ENCODE peak calls at places on chromosomes 1 and 21, in four cellular contexts. V, U, K and B are unnamed samples.
A peak's percentile ranks its signal among the peaks of the same experiment; 100 is the strongest.

GRCh38 chr1:155513300-155513926 is 49.2 kb downstream of the ASH1L start:
- DNase-seq in V (no peak), U (no peak), K (no peak), B (no peak)

GRCh38 chr1:42931911-42932422 is 26.7 kb downstream of the SLC2A1 start:
- DNase-seq in V (peak; percentile 63), U (no peak), K (peak; percentile 88), B (no peak)

GRCh38 chr1:30525980-30526651 is 197.3 kb downstream of the MATN1 start:
- DNase-seq in V (no peak), U (peak; percentile 79), K (no peak), B (peak; percentile 33)

GRCh38 chr21:33549848-33550771 is 7.3 kb downstream of the SON start:
- DNase-seq in V (no peak), U (no peak), K (no peak), B (no peak)

GRCh38 chr1:44031051-44031899 is at the start of gene SLC6A9:
- DNase-seq in V (peak; percentile 73), U (no peak), K (no peak), B (peak; percentile 47)

GRCh38 chr1:9084883-9085282 is 15.4 kb upstream of the SLC2A5 start:
- DNase-seq in V (no peak), U (no peak), K (no peak), B (no peak)

GRCh38 chr1:181033128-181033798 is 520 bp upstream of the MR1 start:
- DNase-seq in V (peak; percentile 48), U (peak; percentile 18), K (peak; percentile 65), B (no peak)

GRCh38 chr1:114152211-114153050 is 1.2 kb downstream of the SYT6 start:
- DNase-seq in V (no peak), U (no peak), K (no peak), B (peak; percentile 71)

GRCh38 chr21:33296156-33296555 is 28.6 kb upstream of the IFNAR1 start:
- DNase-seq in V (no peak), U (no peak), K (no peak), B (no peak)

GRCh38 chr1:156154317-156154749 is 948 bp downstream of the SEMA4A start:
- DNase-seq in V (no peak), U (no peak), K (peak; percentile 81), B (no peak)

GRCh38 chr1:203282720-203283542 is 22.4 kb upstream of the BTG2 start:
- DNase-seq in V (no peak), U (no peak), K (no peak), B (no peak)

GRCh38 chr1:163399976-163400375 is 78.2 kb downstream of the NUF2 start:
- DNase-seq in V (no peak), U (no peak), K (no peak), B (peak; percentile 90)

GRCh38 chr1:53681647-53682368 is 57.2 kb downstream of the GLIS1 start:
- DNase-seq in V (peak; percentile 53), U (peak; percentile 27), K (no peak), B (peak; percentile 54)

GRCh38 chr1:205632374-205633169 is 761 bp upstream of the ELK4 start:
- DNase-seq in V (no peak), U (peak; percentile 4), K (no peak), B (no peak)

GRCh38 chr1:59323879-59324278 is 27.0 kb downstream of the FGGY start:
- DNase-seq in V (no peak), U (no peak), K (no peak), B (no peak)

GRCh38 chr1:179924268-179924667 is 30.3 kb upstream of the CEP350 start:
- DNase-seq in V (no peak), U (no peak), K (no peak), B (no peak)

GRCh38 chr1:184061396-184062003 is 10.0 kb downstream of the TSEN15 start:
- DNase-seq in V (no peak), U (no peak), K (no peak), B (no peak)

GRCh38 chr1:97693601-97694000 is 227.2 kb downstream of the DPYD start:
- DNase-seq in V (no peak), U (no peak), K (no peak), B (no peak)

GRCh38 chr1:24362416-24362815 is 43.3 kb downstream of the GRHL3 start:
- DNase-seq in V (no peak), U (no peak), K (no peak), B (no peak)

GRCh38 chr1:61287014-61287413 is 204.7 kb downstream of the NFIA start:
- DNase-seq in V (no peak), U (no peak), K (no peak), B (no peak)

GRCh38 chr1:61289232-61289967 is 207.0 kb downstream of the NFIA start:
- DNase-seq in V (no peak), U (no peak), K (no peak), B (no peak)

GRCh38 chr1:61290525-61290924 is 208.2 kb downstream of the NFIA start:
- DNase-seq in V (no peak), U (no peak), K (no peak), B (no peak)

GRCh38 chr1:61285371-61285885 is 203.1 kb downstream of the NFIA start:
- DNase-seq in V (no peak), U (no peak), K (no peak), B (no peak)

DNA sequence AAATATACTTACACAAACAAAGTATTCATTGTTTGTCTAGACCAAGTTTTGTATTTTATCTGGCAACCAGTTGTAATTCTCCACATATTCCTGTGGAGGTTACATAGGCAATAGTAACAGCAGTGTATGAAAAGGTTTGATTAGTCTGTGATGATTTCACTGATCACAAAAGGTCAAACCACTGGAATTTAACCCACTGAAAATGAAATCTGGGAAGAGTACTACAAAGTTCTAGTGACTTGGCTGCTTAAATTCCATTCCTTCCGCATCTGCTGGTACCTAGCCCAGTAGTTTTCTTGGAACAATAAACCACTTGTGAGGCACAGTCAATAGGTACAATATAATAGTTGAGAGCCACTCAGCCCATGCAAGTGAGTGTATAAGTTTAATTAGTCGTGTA is 205.4 kb downstream of the NFIA start:
- DNase-seq in V (no peak), U (peak; percentile 24), K (no peak), B (no peak)
- H3K4me1 ChIP-seq in V (no peaks in the 10 kb centered on the region), U (no peaks in the 10 kb centered on the region), K (peaks cover 4% of the 10 kb centered on the region), B (no peaks in the 10 kb centered on the region)

DNA sequence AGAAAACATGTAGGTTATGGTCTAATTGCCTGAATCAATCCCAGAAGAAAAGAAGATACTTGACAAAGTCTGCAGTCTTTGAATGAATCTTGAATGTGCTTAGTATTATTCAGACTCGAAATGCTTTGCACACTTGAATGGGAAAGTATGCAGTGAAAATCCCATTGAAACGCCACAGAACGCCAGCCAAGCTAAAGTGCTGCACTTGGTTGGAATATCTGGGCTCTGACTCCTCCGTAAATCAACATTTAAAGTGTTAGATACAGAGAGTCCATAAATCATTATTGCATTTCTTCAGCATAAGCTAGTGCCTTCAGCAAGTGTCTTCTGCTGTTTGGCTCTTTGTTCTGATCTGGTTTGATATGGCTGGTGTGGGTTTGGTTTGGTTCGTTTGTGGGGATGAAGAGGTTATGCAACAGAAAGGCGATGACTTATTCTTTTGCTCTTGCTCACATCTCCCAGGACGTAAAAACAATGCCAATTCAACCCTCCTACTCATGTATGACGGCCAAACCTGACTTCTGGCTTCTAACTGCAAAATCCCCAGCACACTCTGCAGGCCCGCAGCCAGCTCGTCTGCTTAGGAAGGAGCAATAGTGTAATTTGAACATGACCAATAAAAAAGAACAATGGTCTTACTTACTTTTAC is 121.7 kb upstream of the ERG start:
- DNase-seq in V (no peak), U (no peak), K (no peak), B (no peak)
- TF ChIP-seq EGR1 in V (no peak), U (no peak), K (no peak), B (no peak)

DNA sequence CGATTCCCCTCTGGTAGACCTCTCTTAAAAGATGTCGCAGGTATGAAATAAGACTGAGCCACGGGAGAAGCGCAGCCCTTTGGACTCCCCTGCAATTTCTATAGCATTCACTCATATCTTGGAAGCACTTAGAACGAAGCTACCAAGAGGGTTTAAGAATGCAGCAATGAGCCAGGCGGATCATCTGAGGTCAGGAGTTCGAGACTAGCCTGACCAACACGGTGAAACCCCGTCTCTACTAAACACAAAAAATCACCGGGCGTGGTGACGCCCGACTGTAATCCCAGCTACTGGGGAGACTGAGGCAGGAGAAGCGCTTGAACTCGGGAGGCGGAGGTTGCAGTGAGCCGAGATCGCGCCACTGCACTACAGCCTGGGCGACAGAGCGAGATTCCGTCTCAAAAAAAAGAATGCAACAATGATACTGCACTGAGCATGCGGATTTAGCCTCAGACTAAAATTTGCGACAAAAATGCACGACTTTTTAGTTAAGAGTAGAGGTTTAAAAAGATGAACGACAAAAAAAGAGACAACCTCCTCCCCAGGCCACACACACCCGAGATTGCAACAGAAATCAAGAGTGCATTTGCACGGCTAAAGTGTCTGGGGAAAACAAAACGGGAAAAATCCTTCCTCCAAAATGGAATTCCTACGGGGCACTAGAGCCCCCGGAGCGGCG is 724 bp downstream of the TOMM20 start:
- DNase-seq in V (no peak), U (no peak), K (no peak), B (no peak)
- H3K4me1 ChIP-seq in V (peaks cover 16% of the 10 kb centered on the region), U (peaks cover 10% of the 10 kb centered on the region), K (peaks cover 3% of the 10 kb centered on the region), B (peaks cover 3% of the 10 kb centered on the region)

DNA sequence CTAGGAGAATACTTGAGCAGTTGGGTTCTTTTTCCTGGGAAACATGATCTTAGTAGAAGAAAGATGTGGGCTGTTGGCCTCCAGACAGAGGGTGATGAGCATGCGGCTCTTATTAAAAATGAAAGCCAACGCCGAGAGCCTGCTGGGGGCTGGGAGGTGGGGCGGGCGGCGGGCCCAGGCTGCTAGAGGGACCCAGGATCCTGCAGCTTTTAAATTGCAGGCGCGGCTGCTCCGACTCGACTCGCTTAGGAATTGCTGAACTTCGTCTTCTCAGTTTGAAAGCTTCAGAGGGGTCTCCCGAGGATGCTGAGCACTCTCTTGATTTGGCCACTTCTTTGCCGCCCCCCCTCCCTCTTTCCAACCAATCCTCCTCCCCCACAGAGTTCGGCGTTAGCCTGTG is 1.2 kb downstream of the AGPAT3 start:
- DNase-seq in V (peak; percentile 56), U (no peak), K (no peak), B (no peak)
- TF ChIP-seq EGR1 in V (peak; percentile 17), U (no peak), K (no peak), B (no peak)

GRCh38 chr1:1343811-1344421 is 5.3 kb downstream of the DVL1 start:
- DNase-seq in V (no peak), U (no peak), K (no peak), B (no peak)
- H3K4me1 ChIP-seq in V (peaks cover 9% of the 10 kb centered on the region), U (peaks cover 41% of the 10 kb centered on the region), K (peaks cover 6% of the 10 kb centered on the region), B (peaks cover 11% of the 10 kb centered on the region)

GRCh38 chr1:71561729-71562128 is 480.9 kb upstream of the ZRANB2 start:
- DNase-seq in V (no peak), U (no peak), K (no peak), B (no peak)
- TF ChIP-seq EGR1 in V (no peak), U (no peak), K (no peak), B (no peak)

DNA sequence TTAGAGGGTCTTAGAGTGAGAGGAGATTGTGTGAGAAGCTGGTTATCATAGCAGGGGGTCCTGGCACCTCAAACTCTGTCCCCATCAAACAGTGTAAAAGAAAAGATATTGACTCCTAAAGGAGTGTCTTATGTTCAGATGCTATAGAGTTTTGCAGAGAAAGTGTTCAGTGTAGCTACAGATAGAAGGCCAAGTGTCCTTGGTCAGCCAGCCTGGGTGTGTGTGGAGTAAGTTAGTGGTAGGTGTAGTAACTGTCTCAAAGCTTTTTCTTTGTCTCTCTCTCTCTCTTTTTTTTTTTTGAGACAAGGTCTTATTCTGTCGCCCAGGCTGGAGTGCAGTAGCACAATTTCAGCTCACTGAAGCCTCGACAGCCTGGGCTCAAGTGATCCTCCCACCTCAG is 17.2 kb downstream of the CAMTA1 start:
- DNase-seq in V (no peak), U (no peak), K (no peak), B (no peak)
- H3K4me1 ChIP-seq in V (peaks cover 18% of the 10 kb centered on the region), U (no peaks in the 10 kb centered on the region), K (peaks cover 8% of the 10 kb centered on the region), B (peaks cover 3% of the 10 kb centered on the region)